ENCODE peak calls at places on chromosomes 7 and 10, in nine cellular contexts. One of them, this sample, is unnamed.

GRCh38 chr7:76430211-76430610 is 5.5 kb downstream of the ZP3 start:
- DNase-seq in K562: peak; percentile 2
- DNase-seq in left ventricle myocardium inferior: no peak
- DNase-seq in A172: no peak
- DNase-seq in activated T-cell treated with anti-CD3 and anti-CD28 coated beads for 1 hour: no peak
- DNase-seq in IMR-90: no peak
- DNase-seq in cardiac muscle cell: no peak
- DNase-seq in cardiac fibroblast: no peak
- DNase-seq in gastrocnemius medialis: no peak
- DNase-seq in this sample: no peak

GRCh38 chr7:19202599-19202998 is 57.4 kb upstream of the FERD3L start:
- DNase-seq in left ventricle myocardium inferior: no peak
- DNase-seq in activated T-cell treated with anti-CD3 and anti-CD28 coated beads for 1 hour: no peak
- DNase-seq in cardiac fibroblast: no peak
- DNase-seq in IMR-90: peak; percentile 27
- DNase-seq in K562: no peak
- DNase-seq in gastrocnemius medialis: no peak
- DNase-seq in cardiac muscle cell: no peak
- DNase-seq in A172: no peak
- DNase-seq in this sample: no peak

GRCh38 chr7:151863386-151864079 is 13.4 kb downstream of the PRKAG2 start:
- DNase-seq in IMR-90: no peak
- DNase-seq in cardiac fibroblast: no peak
- DNase-seq in gastrocnemius medialis: no peak
- DNase-seq in left ventricle myocardium inferior: no peak
- DNase-seq in cardiac muscle cell: no peak
- DNase-seq in activated T-cell treated with anti-CD3 and anti-CD28 coated beads for 1 hour: no peak
- DNase-seq in K562: no peak
- DNase-seq in A172: no peak
- DNase-seq in this sample: no peak

GRCh38 chr10:90407116-90407515 is 450.7 kb downstream of the HTR7 start:
- DNase-seq in A172: peak; percentile 37
- DNase-seq in cardiac fibroblast: peak; percentile 76
- DNase-seq in activated T-cell treated with anti-CD3 and anti-CD28 coated beads for 1 hour: no peak
- DNase-seq in IMR-90: peak; percentile 76
- DNase-seq in gastrocnemius medialis: no peak
- DNase-seq in cardiac muscle cell: peak; percentile 15
- DNase-seq in left ventricle myocardium inferior: no peak
- DNase-seq in K562: no peak
- DNase-seq in this sample: no peak

GRCh38 chr10:69474688-69475432 is 23.6 kb downstream of the TSPAN15 start:
- DNase-seq in activated T-cell treated with anti-CD3 and anti-CD28 coated beads for 1 hour: no peak
- DNase-seq in A172: peak; percentile 95
- DNase-seq in IMR-90: peak; percentile 51
- DNase-seq in cardiac fibroblast: peak; percentile 74
- DNase-seq in cardiac muscle cell: peak; percentile 82
- DNase-seq in K562: no peak
- DNase-seq in left ventricle myocardium inferior: no peak
- DNase-seq in gastrocnemius medialis: peak; percentile 56
- DNase-seq in this sample: no peak

GRCh38 chr10:609868-610545 is 79.5 kb downstream of the DIP2C start:
- DNase-seq in A172: no peak
- DNase-seq in K562: no peak
- DNase-seq in left ventricle myocardium inferior: no peak
- DNase-seq in gastrocnemius medialis: no peak
- DNase-seq in IMR-90: no peak
- DNase-seq in cardiac muscle cell: no peak
- DNase-seq in activated T-cell treated with anti-CD3 and anti-CD28 coated beads for 1 hour: no peak
- DNase-seq in cardiac fibroblast: no peak
- DNase-seq in this sample: no peak

GRCh38 chr7:6443372-6443941 is 4.3 kb downstream of the DAGLB start:
- DNase-seq in cardiac fibroblast: peak; percentile 97
- DNase-seq in left ventricle myocardium inferior: no peak
- DNase-seq in activated T-cell treated with anti-CD3 and anti-CD28 coated beads for 1 hour: no peak
- DNase-seq in cardiac muscle cell: peak; percentile 88
- DNase-seq in gastrocnemius medialis: no peak
- DNase-seq in K562: no peak
- DNase-seq in A172: peak; percentile 99
- DNase-seq in IMR-90: peak; percentile 96
- DNase-seq in this sample: no peak

GRCh38 chr7:12761691-12762090 is 74.3 kb downstream of the ARL4A start:
- DNase-seq in gastrocnemius medialis: no peak
- DNase-seq in activated T-cell treated with anti-CD3 and anti-CD28 coated beads for 1 hour: no peak
- DNase-seq in cardiac muscle cell: no peak
- DNase-seq in cardiac fibroblast: no peak
- DNase-seq in K562: no peak
- DNase-seq in IMR-90: no peak
- DNase-seq in left ventricle myocardium inferior: no peak
- DNase-seq in A172: no peak
- DNase-seq in this sample: no peak

This sample was measured in T follicular helper cell.